ENCODE peak calls at places on chromosomes 11 and 22, in nine cellular contexts. C is Caco-2; E is cardiac muscle cell; W is CD8-positive, alpha-beta T cell; K is spleen; R is transverse colon; M is H1; A is left ventricle myocardium inferior; H is endothelial cell of umbilical vein. S is an unnamed sample.
A peak's percentile ranks its signal among the peaks of the same experiment; 100 is the strongest.

GRCh38 chr11:66970371-66970807 is 4.7 kb upstream of the C11orf86 start:
- DNase-seq in C (no peak), E (no peak), W (no peak), K (no peak), R (no peak), M (no peak), A (no peak), H (no peak), S (no peak)

GRCh38 chr11:128365044-128365443 is 222.3 kb downstream of the ETS1 start:
- DNase-seq in C (no peak), E (peak; percentile 78), W (no peak), K (no peak), R (no peak), M (no peak), A (no peak), H (peak; percentile 55), S (no peak)

GRCh38 chr11:33040127-33040861 is 922 bp downstream of the TCP11L1 start:
- DNase-seq in C (no peak), E (no peak), W (no peak), K (no peak), R (no peak), M (no peak), A (no peak), H (no peak), S (no peak)

GRCh38 chr11:14643697-14644395 is at the start of gene PDE3B:
- DNase-seq in C (peak; percentile 93), E (peak; percentile 91), W (peak; percentile 57), K (peak; percentile 95), R (peak; percentile 90), M (peak; percentile 82), A (peak; percentile 84), H (peak; percentile 35), S (peak; percentile 92)

GRCh38 chr11:44936951-44937543 is 13.6 kb downstream of the TP53I11 start:
- DNase-seq in C (no peak), E (no peak), W (no peak), K (no peak), R (no peak), M (no peak), A (no peak), H (no peak), S (no peak)

GRCh38 chr11:126162286-126163030 is 49.0 kb downstream of the RPUSD4 start:
- DNase-seq in C (no peak), E (no peak), W (no peak), K (peak; percentile 54), R (no peak), M (no peak), A (no peak), H (no peak), S (no peak)

GRCh38 chr11:533586-534196 is 1.7 kb downstream of the HRAS start:
- DNase-seq in C (peak; percentile 39), E (no peak), W (no peak), K (peak; percentile 82), R (no peak), M (no peak), A (no peak), H (no peak), S (no peak)

GRCh38 chr11:119115484-119116234 is 5.7 kb upstream of the HINFP start:
- DNase-seq in C (no peak), E (no peak), W (no peak), K (peak; percentile 86), R (peak; percentile 36), M (no peak), A (peak; percentile 56), H (no peak), S (no peak)

GRCh38 chr11:9529333-9529648 is 44.2 kb upstream of the WEE1 start:
- DNase-seq in C (no peak), E (peak; percentile 44), W (no peak), K (no peak), R (peak; percentile 67), M (no peak), A (peak; percentile 26), H (no peak), S (no peak)

GRCh38 chr11:31817621-31818493 is 6.7 kb upstream of the PAX6 start:
- DNase-seq in C (no peak), E (no peak), W (no peak), K (peak; percentile 68), R (no peak), M (peak; percentile 90), A (no peak), H (no peak), S (no peak)

GRCh38 chr11:14054708-14055107 is 92.2 kb downstream of the SPON1 start:
- DNase-seq in C (no peak), E (no peak), W (no peak), K (no peak), R (no peak), M (no peak), A (peak; percentile 34), H (no peak), S (no peak)

DNA sequence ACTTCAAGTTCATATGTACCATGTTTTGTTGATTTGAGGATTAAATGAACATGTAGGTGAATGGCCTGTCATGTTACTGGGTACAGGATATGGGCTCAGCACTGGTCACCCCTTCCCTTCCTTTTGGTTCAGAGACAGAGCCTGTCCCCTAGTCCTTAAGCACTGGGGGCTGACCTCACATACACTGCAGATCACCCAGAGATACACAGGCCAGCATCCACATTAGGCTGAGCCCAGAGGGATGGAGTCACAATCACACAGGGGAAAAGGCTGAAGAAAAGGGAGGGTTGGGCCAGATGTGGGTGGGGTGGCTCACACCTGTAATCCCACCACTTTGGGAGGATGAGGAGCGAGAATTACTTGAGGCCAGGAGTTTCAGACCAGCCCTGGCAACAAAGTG is 62.3 kb downstream of the IGLL5 start:
- DNase-seq in C (no peak), E (no peak), W (no peak), K (no peak), R (no peak), M (no peak), A (no peak), H (no peak), S (no peak)
- H3K4me1 ChIP-seq in C (no peaks in the 10 kb centered on the region), E (no peaks in the 10 kb centered on the region), W (no peaks in the 10 kb centered on the region), K (no peaks in the 10 kb centered on the region), R (no peaks in the 10 kb centered on the region), M (no peaks in the 10 kb centered on the region), A (no peaks in the 10 kb centered on the region), H (no peaks in the 10 kb centered on the region), S (no peaks in the 10 kb centered on the region)

GRCh38 chr11:110126936-110127335 is 33.7 kb downstream of the ZC3H12C start:
- DNase-seq in C (no peak), E (peak; percentile 14), W (no peak), K (no peak), R (no peak), M (no peak), A (no peak), H (no peak), S (no peak)
- H3K4me1 ChIP-seq in C (peaks cover 24% of the 10 kb centered on the region), E (peaks cover 12% of the 10 kb centered on the region), W (no peaks in the 10 kb centered on the region), K (no peaks in the 10 kb centered on the region), R (no peaks in the 10 kb centered on the region), M (no peaks in the 10 kb centered on the region), A (peaks cover 39% of the 10 kb centered on the region), H (no peaks in the 10 kb centered on the region), S (peaks cover 50% of the 10 kb centered on the region)

GRCh38 chr11:74021998-74022397 is 13.1 kb upstream of the UCP3 start:
- DNase-seq in C (no peak), E (no peak), W (no peak), K (no peak), R (no peak), M (no peak), A (no peak), H (no peak), S (no peak)

GRCh38 chr11:74025467-74026166 is 16.7 kb upstream of the UCP3 start:
- DNase-seq in C (no peak), E (no peak), W (no peak), K (no peak), R (no peak), M (no peak), A (no peak), H (peak; percentile 29), S (no peak)

GRCh38 chr11:74022541-74022940 is 13.7 kb upstream of the UCP3 start:
- DNase-seq in C (no peak), E (no peak), W (no peak), K (no peak), R (no peak), M (no peak), A (no peak), H (no peak), S (no peak)

GRCh38 chr11:74024630-74025029 is 15.7 kb upstream of the UCP3 start:
- DNase-seq in C (no peak), E (no peak), W (no peak), K (no peak), R (peak; percentile 33), M (no peak), A (peak; percentile 64), H (peak; percentile 53), S (no peak)

DNA sequence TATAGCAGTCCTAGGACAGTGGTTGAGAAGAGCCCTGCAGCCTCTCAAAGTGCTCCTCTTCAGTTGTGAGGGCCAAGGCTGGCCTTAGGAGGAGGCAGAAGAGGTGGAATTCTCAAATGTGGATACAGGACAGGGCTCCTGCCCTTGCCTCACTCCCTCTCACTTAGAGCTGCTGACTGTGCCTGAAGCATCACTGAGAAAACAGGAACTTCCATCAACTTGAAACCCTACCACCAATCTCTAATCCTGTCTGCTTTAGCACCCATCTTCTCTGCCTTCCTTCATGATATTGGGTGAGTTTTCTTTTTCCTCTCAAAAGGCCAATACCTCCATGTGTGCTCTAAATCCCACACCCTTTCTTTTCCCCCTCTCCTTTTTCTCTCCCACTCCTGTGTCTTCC is 14.4 kb upstream of the UCP3 start:
- DNase-seq in C (no peak), E (no peak), W (no peak), K (no peak), R (no peak), M (no peak), A (no peak), H (no peak), S (no peak)
- H3K4me1 ChIP-seq in C (peaks cover 28% of the 10 kb centered on the region), E (peaks cover 11% of the 10 kb centered on the region), W (peaks cover 25% of the 10 kb centered on the region), K (peaks cover 13% of the 10 kb centered on the region), R (peaks cover 14% of the 10 kb centered on the region), M (no peaks in the 10 kb centered on the region), A (peaks cover 38% of the 10 kb centered on the region), H (peaks cover 22% of the 10 kb centered on the region), S (no peaks in the 10 kb centered on the region)

GRCh38 chr11:131186629-131187075 is 183.8 kb upstream of the NTM start:
- DNase-seq in C (no peak), E (peak; percentile 60), W (no peak), K (no peak), R (no peak), M (peak; percentile 61), A (no peak), H (no peak), S (no peak)

GRCh38 chr11:131193101-131193501 is 177.3 kb upstream of the NTM start:
- DNase-seq in C (no peak), E (no peak), W (no peak), K (no peak), R (no peak), M (no peak), A (no peak), H (no peak), S (no peak)

GRCh38 chr11:131185915-131186314 is 184.5 kb upstream of the NTM start:
- DNase-seq in C (no peak), E (peak; percentile 40), W (no peak), K (no peak), R (no peak), M (no peak), A (no peak), H (no peak), S (no peak)

GRCh38 chr11:131192628-131193027 is 177.8 kb upstream of the NTM start:
- DNase-seq in C (no peak), E (no peak), W (no peak), K (no peak), R (no peak), M (no peak), A (no peak), H (no peak), S (no peak)

DNA sequence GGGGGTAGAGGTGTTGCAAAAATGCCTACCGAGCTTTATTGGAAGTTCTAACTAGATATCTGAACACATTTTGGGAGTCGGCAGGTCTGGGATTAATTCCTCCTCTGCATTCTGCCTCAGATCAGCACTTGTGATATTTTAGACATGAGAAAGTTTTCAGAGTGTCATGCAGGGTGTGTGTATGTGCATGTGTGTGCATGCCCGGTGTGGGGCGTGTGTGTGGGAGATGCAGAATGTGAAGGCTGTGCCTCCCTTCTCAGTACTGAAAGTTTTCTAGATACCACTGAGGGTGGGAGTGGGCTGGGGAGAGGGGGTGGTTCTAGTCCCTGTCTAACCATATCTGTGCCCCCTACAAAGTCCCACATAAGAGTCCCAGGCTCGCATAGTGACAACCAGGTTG is 180.0 kb upstream of the NTM start:
- DNase-seq in C (no peak), E (no peak), W (no peak), K (no peak), R (no peak), M (no peak), A (no peak), H (no peak), S (no peak)
- H3K4me1 ChIP-seq in C (no peaks in the 10 kb centered on the region), E (peaks cover 18% of the 10 kb centered on the region), W (no peaks in the 10 kb centered on the region), K (no peaks in the 10 kb centered on the region), R (peaks cover under 1% of the 10 kb centered on the region), M (peaks cover 2% of the 10 kb centered on the region), A (peaks cover 15% of the 10 kb centered on the region), H (no peaks in the 10 kb centered on the region), S (no peaks in the 10 kb centered on the region)

S was measured in HAP-1.